ENCODE peak calls at places on chromosome 1, in nine cellular contexts. B is uterus, T is left lung, Q is epithelial cell of esophagus, G is neural progenitor cell, I is osteoblast, O is keratinocyte, Z is mucosa of descending colon, C is fibroblast of lung. D is an unnamed sample.

GRCh38 chr1:25715888-25716287 is 84.1 kb upstream of the SELENON start:
- DNase-seq in B (no peak), T (no peak), Q (no peak), G (no peak), I (no peak), O (no peak), Z (no peak), C (no peak), D (peak; percentile 36)

GRCh38 chr1:92459871-92460320 is 26.8 kb downstream of the GFI1 start:
- DNase-seq in B (no peak), T (no peak), Q (no peak), G (no peak), I (no peak), O (no peak), Z (no peak), C (no peak), D (no peak)

GRCh38 chr1:227891955-227892871 is 55.5 kb downstream of the WNT9A start:
- DNase-seq in B (no peak), T (peak; percentile 66), Q (no peak), G (peak; percentile 49), I (peak; percentile 81), O (no peak), Z (no peak), C (peak; percentile 42), D (no peak)

GRCh38 chr1:39829791-39830533 is 41.3 kb upstream of the BMP8B start:
- DNase-seq in B (no peak), T (no peak), Q (peak; percentile 80), G (no peak), I (no peak), O (no peak), Z (no peak), C (peak; percentile 50), D (no peak)

GRCh38 chr1:3012511-3013291 is 8.6 kb upstream of the ACTRT2 start:
- DNase-seq in B (no peak), T (peak; percentile 90), Q (no peak), G (peak; percentile 75), I (peak; percentile 98), O (no peak), Z (peak; percentile 67), C (peak; percentile 2), D (no peak)

GRCh38 chr1:50424045-50424939 is 1.0 kb upstream of the DMRTA2 start:
- DNase-seq in B (no peak), T (no peak), Q (peak; percentile 30), G (peak; percentile 29), I (peak; percentile 92), O (no peak), Z (no peak), C (no peak), D (no peak)

GRCh38 chr1:182246783-182247182 is 144.8 kb downstream of the GLUL start:
- DNase-seq in B (no peak), T (no peak), Q (peak; percentile 77), G (no peak), I (no peak), O (no peak), Z (no peak), C (no peak), D (no peak)

GRCh38 chr1:243316366-243316989 is 60.6 kb downstream of the SDCCAG8 start:
- DNase-seq in B (no peak), T (peak; percentile 58), Q (no peak), G (peak; percentile 77), I (no peak), O (no peak), Z (no peak), C (no peak), D (no peak)

GRCh38 chr1:18234790-18235242 is 127.2 kb downstream of the IGSF21 start:
- DNase-seq in B (no peak), T (no peak), Q (peak; percentile 7), G (peak; percentile 82), I (no peak), O (no peak), Z (peak; percentile 73), C (no peak), D (peak; percentile 34)

GRCh38 chr1:104593418-104594187 is 843.9 kb downstream of the AMY1C start:
- DNase-seq in B (no peak), T (no peak), Q (no peak), G (no peak), I (no peak), O (no peak), Z (no peak), C (no peak), D (no peak)

GRCh38 chr1:153578490-153578889 is 12.8 kb upstream of the S100A2 start:
- DNase-seq in B (no peak), T (no peak), Q (no peak), G (peak; percentile 9), I (peak; percentile 89), O (no peak), Z (no peak), C (peak; percentile 35), D (no peak)

GRCh38 chr1:17013598-17014320 is 2.0 kb upstream of the ATP13A2 start:
- DNase-seq in B (peak; percentile 5), T (no peak), Q (no peak), G (peak; percentile 23), I (peak; percentile 55), O (no peak), Z (peak; percentile 24), C (peak; percentile 59), D (no peak)

GRCh38 chr1:197731449-197731848 is 43.8 kb downstream of the DENND1B start:
- DNase-seq in B (no peak), T (no peak), Q (no peak), G (no peak), I (no peak), O (no peak), Z (no peak), C (no peak), D (no peak)

GRCh38 chr1:23867953-23868847 is at the start of gene FUCA1:
- DNase-seq in B (peak; percentile 93), T (peak; percentile 97), Q (peak; percentile 92), G (peak; percentile 98), I (peak; percentile 99), O (peak; percentile 78), Z (peak; percentile 97), C (peak; percentile 80), D (peak; percentile 90)

GRCh38 chr1:32464191-32464715 is 619 bp upstream of the ZBTB8B start:
- DNase-seq in B (no peak), T (no peak), Q (peak; percentile 37), G (peak; percentile 62), I (peak; percentile 76), O (no peak), Z (no peak), C (peak; percentile 27), D (peak; percentile 23)

GRCh38 chr1:5389101-5389885 is 602.9 kb downstream of the NPHP4 start:
- DNase-seq in B (no peak), T (no peak), Q (no peak), G (no peak), I (no peak), O (no peak), Z (no peak), C (no peak), D (no peak)

GRCh38 chr1:37286881-37287280 is 187.5 kb upstream of the ZC3H12A start:
- DNase-seq in B (no peak), T (no peak), Q (no peak), G (no peak), I (no peak), O (no peak), Z (no peak), C (no peak), D (no peak)

GRCh38 chr1:37294096-37294495 is 180.3 kb upstream of the ZC3H12A start:
- DNase-seq in B (no peak), T (no peak), Q (no peak), G (no peak), I (no peak), O (no peak), Z (no peak), C (no peak), D (no peak)

GRCh38 chr1:37294514-37294913 is 179.9 kb upstream of the ZC3H12A start:
- DNase-seq in B (no peak), T (no peak), Q (no peak), G (no peak), I (no peak), O (no peak), Z (no peak), C (no peak), D (no peak)

GRCh38 chr1:37288900-37289299 is 185.5 kb upstream of the ZC3H12A start:
- DNase-seq in B (no peak), T (no peak), Q (no peak), G (no peak), I (no peak), O (no peak), Z (peak; percentile 26), C (no peak), D (no peak)

DNA sequence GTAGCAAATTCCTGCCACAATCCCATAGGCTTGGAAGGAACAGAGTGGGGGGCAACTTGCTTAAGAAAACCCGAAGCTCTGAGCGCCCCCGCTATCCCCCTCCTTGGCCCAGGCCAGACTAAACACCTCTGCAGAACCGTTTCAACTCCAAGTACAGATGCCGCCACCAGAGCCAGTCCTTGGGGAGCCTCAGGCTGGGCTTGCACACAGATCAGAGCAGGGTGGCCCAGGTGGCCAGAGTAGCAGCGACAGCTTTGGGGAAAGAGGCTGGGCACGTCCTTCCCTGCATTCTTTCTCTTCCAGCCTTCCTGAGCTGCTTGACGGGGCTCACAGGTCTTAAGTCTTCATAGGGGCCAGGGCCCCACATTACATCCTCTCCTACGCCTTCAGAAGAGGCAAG is 181.6 kb upstream of the ZC3H12A start:
- DNase-seq in B (no peak), T (no peak), Q (no peak), G (peak; percentile 23), I (no peak), O (no peak), Z (no peak), C (no peak), D (no peak)
- H3K4me3 ChIP-seq in B (no peak overlapping the region), T (no peak overlapping the region), Q (no peak overlapping the region), G (no peak overlapping the region), I (no peak overlapping the region), O (no peak overlapping the region), Z (no peak overlapping the region), C (no peak overlapping the region), D (no peak overlapping the region)

GRCh38 chr1:229825042-229825441 is 199.0 kb downstream of the URB2 start:
- DNase-seq in B (no peak), T (no peak), Q (no peak), G (no peak), I (no peak), O (no peak), Z (no peak), C (no peak), D (no peak)
- TF ChIP-seq CTCF in B (no peak), T (no peak), Q (no peak), G (no peak), I (no peak), O (no peak), Z (no peak), C (no peak), D (no peak)

DNA sequence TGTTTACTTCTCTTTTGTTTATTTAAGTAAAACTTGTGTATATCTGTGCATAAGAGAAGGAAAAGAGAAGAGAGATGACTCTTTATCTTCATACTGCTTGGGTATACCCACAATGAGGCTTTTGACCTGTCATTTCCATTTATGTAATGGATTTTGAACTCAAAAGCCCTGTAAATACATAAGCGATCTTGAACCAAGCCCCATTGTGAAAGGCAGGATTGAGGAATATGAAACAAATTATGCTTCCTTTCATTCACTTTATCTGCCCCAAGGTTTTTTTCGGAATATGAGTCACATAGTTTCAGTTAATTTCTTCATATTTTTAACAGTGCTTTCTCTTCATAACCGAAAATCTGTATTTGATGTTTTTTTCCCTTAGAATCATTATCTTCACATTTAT is 21.4 kb downstream of the CNST start:
- DNase-seq in B (no peak), T (no peak), Q (peak; percentile 65), G (no peak), I (peak; percentile 64), O (no peak), Z (no peak), C (peak; percentile 53), D (peak; percentile 77)
- H3K4me3 ChIP-seq in B (no peak overlapping the region), T (no peak overlapping the region), Q (no peak overlapping the region), G (no peak overlapping the region), I (peak overlapping the region; percentile 38), O (no peak overlapping the region), Z (no peak overlapping the region), C (peak overlapping the region; percentile 12), D (no peak overlapping the region)

GRCh38 chr1:205907794-205908193 is 35.5 kb downstream of the SLC26A9 start:
- DNase-seq in B (no peak), T (no peak), Q (peak; percentile 50), G (peak; percentile 43), I (no peak), O (no peak), Z (peak; percentile 25), C (no peak), D (peak; percentile 61)
- TF ChIP-seq CTCF in B (peak; percentile 23), T (peak; percentile 18), Q (peak; percentile 72), G (peak; percentile 64), I (peak; percentile 69), O (peak; percentile 74), Z (peak; percentile 13), C (peak; percentile 43), D (peak; percentile 80)

D was measured in choroid plexus epithelial cell.